ENCODE peak calls at places on chromosomes 5 and 9, in six cellular contexts. D is retina; Z is germinal center; J is effector memory CD8-positive, alpha-beta T cell; G is fibroblast of the aortic adventitia; N is EL. R is an unnamed sample.

GRCh38 chr9:126862461-126862830 is 2.0 kb downstream of the ZBTB34 start:
- DNase-seq in D (no peak), Z (no peak), J (no peak), G (no peak), N (no peak), R (no peak)

GRCh38 chr5:124918618-124919017 is 172.2 kb upstream of the ZNF608 start:
- DNase-seq in D (no peak), Z (no peak), J (no peak), G (no peak), N (no peak), R (no peak)

GRCh38 chr9:93267681-93268505 is 84.0 kb downstream of the WNK2 start:
- DNase-seq in D (no peak), Z (no peak), J (no peak), G (no peak), N (no peak), R (no peak)

GRCh38 chr9:133634024-133634691 is 2.0 kb upstream of the DBH start:
- DNase-seq in D (peak; percentile 76), Z (no peak), J (no peak), G (no peak), N (no peak), R (peak; percentile 23)

GRCh38 chr5:74336286-74336685 is 304.2 kb downstream of the ENC1 start:
- DNase-seq in D (no peak), Z (no peak), J (no peak), G (no peak), N (no peak), R (no peak)

GRCh38 chr5:7668161-7668560 is 182.8 kb downstream of the CFAP90 start:
- DNase-seq in D (no peak), Z (no peak), J (no peak), G (no peak), N (no peak), R (no peak)

GRCh38 chr5:175766963-175767362 is 104.4 kb upstream of the CPLX2 start:
- DNase-seq in D (no peak), Z (no peak), J (no peak), G (no peak), N (no peak), R (no peak)

GRCh38 chr5:98333921-98334320 is 439.5 kb upstream of the RGMB start:
- DNase-seq in D (no peak), Z (no peak), J (no peak), G (no peak), N (peak; percentile 10), R (no peak)

GRCh38 chr5:139378941-139379361 is 4.1 kb downstream of the SLC23A1 start:
- DNase-seq in D (no peak), Z (no peak), J (no peak), G (no peak), N (no peak), R (no peak)

GRCh38 chr5:101977729-101978345 is 318.2 kb downstream of the SLCO4C1 start:
- DNase-seq in D (peak; percentile 65), Z (peak; percentile 28), J (no peak), G (peak; percentile 52), N (peak; percentile 6), R (no peak)

R was measured in Right ventricle myocardium superior.